ENCODE peak calls at places on chromosomes 12 and 14, in six cellular contexts. One of them, this sample, is unnamed. For H3K36me3, the result is how much of the 10 kb centered on the place peaks cover.

GRCh38 chr14:91843437-91843836 is 23.9 kb downstream of the TC2N start:
- DNase-seq in GM06990: no peak
- DNase-seq in left ventricle myocardium inferior: no peak
- DNase-seq in fibroblast of lung: no peak
- DNase-seq in cardiac muscle cell: no peak
- DNase-seq in hepatocyte: no peak
- DNase-seq in this sample: no peak

GRCh38 chr12:104201238-104202001 is 14.2 kb upstream of the TXNRD1 start:
- DNase-seq in GM06990: peak
- DNase-seq in hepatocyte: peak
- DNase-seq in cardiac muscle cell: peak
- DNase-seq in left ventricle myocardium inferior: no peak
- DNase-seq in fibroblast of lung: peak
- DNase-seq in this sample: peak

GRCh38 chr12:24661657-24662096 is 287.2 kb downstream of the BCAT1 start:
- DNase-seq in left ventricle myocardium inferior: no peak
- DNase-seq in cardiac muscle cell: no peak
- DNase-seq in hepatocyte: peak
- DNase-seq in fibroblast of lung: peak
- DNase-seq in GM06990: no peak
- DNase-seq in this sample: no peak

GRCh38 chr12:3116106-3116898 is 39.1 kb downstream of the TSPAN9 start:
- DNase-seq in cardiac muscle cell: no peak
- DNase-seq in left ventricle myocardium inferior: no peak
- DNase-seq in fibroblast of lung: no peak
- DNase-seq in hepatocyte: no peak
- DNase-seq in GM06990: no peak
- DNase-seq in this sample: peak

GRCh38 chr14:105379946-105380345 is 18.4 kb upstream of the TEX22 start:
- DNase-seq in cardiac muscle cell: no peak
- DNase-seq in hepatocyte: no peak
- DNase-seq in fibroblast of lung: no peak
- DNase-seq in left ventricle myocardium inferior: no peak
- DNase-seq in GM06990: no peak
- DNase-seq in this sample: no peak

GRCh38 chr14:54087376-54087775 is 130.8 kb upstream of the BMP4 start:
- DNase-seq in fibroblast of lung: no peak
- DNase-seq in cardiac muscle cell: no peak
- DNase-seq in hepatocyte: no peak
- DNase-seq in GM06990: no peak
- DNase-seq in left ventricle myocardium inferior: no peak
- DNase-seq in this sample: no peak

GRCh38 chr12:93896427-93896826 is 219.3 kb downstream of the CRADD start:
- DNase-seq in hepatocyte: no peak
- DNase-seq in GM06990: no peak
- DNase-seq in cardiac muscle cell: no peak
- DNase-seq in left ventricle myocardium inferior: no peak
- DNase-seq in fibroblast of lung: peak
- DNase-seq in this sample: peak

GRCh38 chr12:68746572-68747180 is 700 bp downstream of the SLC35E3 start:
- DNase-seq in GM06990: peak
- DNase-seq in hepatocyte: peak
- DNase-seq in fibroblast of lung: peak
- DNase-seq in left ventricle myocardium inferior: peak
- DNase-seq in cardiac muscle cell: peak
- DNase-seq in this sample: peak

GRCh38 chr14:102544034-102544744 is 34.6 kb upstream of the ANKRD9 start:
- DNase-seq in hepatocyte: peak
- DNase-seq in fibroblast of lung: no peak
- DNase-seq in left ventricle myocardium inferior: no peak
- DNase-seq in GM06990: no peak
- DNase-seq in cardiac muscle cell: no peak
- DNase-seq in this sample: peak

GRCh38 chr12:124675881-124676688 is 108.7 kb upstream of the NCOR2 start:
- DNase-seq in GM06990: no peak
- DNase-seq in hepatocyte: no peak
- DNase-seq in cardiac muscle cell: no peak
- DNase-seq in fibroblast of lung: peak
- DNase-seq in left ventricle myocardium inferior: no peak
- DNase-seq in this sample: peak

GRCh38 chr14:55731881-55732498 is 152.0 kb downstream of the KTN1 start:
- DNase-seq in left ventricle myocardium inferior: no peak
- DNase-seq in hepatocyte: peak
- DNase-seq in fibroblast of lung: no peak
- DNase-seq in cardiac muscle cell: peak
- DNase-seq in GM06990: no peak
- DNase-seq in this sample: peak

GRCh38 chr12:99745106-99745505 is 97.6 kb downstream of the GARIN6 start:
- DNase-seq in hepatocyte: no peak
- DNase-seq in cardiac muscle cell: no peak
- DNase-seq in fibroblast of lung: no peak
- DNase-seq in left ventricle myocardium inferior: no peak
- DNase-seq in GM06990: no peak
- DNase-seq in this sample: no peak

GRCh38 chr14:21347201-21347600 is 36.6 kb downstream of the SUPT16H start:
- DNase-seq in left ventricle myocardium inferior: no peak
- DNase-seq in cardiac muscle cell: no peak
- DNase-seq in hepatocyte: no peak
- DNase-seq in GM06990: no peak
- DNase-seq in fibroblast of lung: peak
- DNase-seq in this sample: no peak

GRCh38 chr14:89440997-89441909 is 24.2 kb upstream of the FOXN3 start:
- DNase-seq in hepatocyte: no peak
- DNase-seq in GM06990: no peak
- DNase-seq in fibroblast of lung: no peak
- DNase-seq in left ventricle myocardium inferior: no peak
- DNase-seq in cardiac muscle cell: no peak
- DNase-seq in this sample: peak

GRCh38 chr12:116053479-116054195 is 223.9 kb downstream of the MED13L start:
- DNase-seq in left ventricle myocardium inferior: peak
- DNase-seq in fibroblast of lung: peak
- DNase-seq in hepatocyte: peak
- DNase-seq in GM06990: no peak
- DNase-seq in cardiac muscle cell: no peak
- DNase-seq in this sample: no peak

GRCh38 chr14:94360945-94361565 is 27.3 kb downstream of the SERPINA1 start:
- DNase-seq in left ventricle myocardium inferior: no peak
- DNase-seq in fibroblast of lung: no peak
- DNase-seq in GM06990: no peak
- DNase-seq in hepatocyte: peak
- DNase-seq in cardiac muscle cell: no peak
- DNase-seq in this sample: peak

GRCh38 chr14:74573421-74574091 is 38.5 kb downstream of the LTBP2 start:
- DNase-seq in hepatocyte: no peak
- DNase-seq in fibroblast of lung: peak
- DNase-seq in GM06990: no peak
- DNase-seq in left ventricle myocardium inferior: no peak
- DNase-seq in cardiac muscle cell: no peak
- DNase-seq in this sample: peak

GRCh38 chr14:81348086-81348485 is 52.0 kb downstream of the STON2 start:
- DNase-seq in GM06990: no peak
- DNase-seq in hepatocyte: no peak
- DNase-seq in left ventricle myocardium inferior: no peak
- DNase-seq in fibroblast of lung: no peak
- DNase-seq in cardiac muscle cell: no peak
- DNase-seq in this sample: no peak

GRCh38 chr14:61700104-61700886 is 5.0 kb downstream of the HIF1A start:
- DNase-seq in hepatocyte: no peak
- DNase-seq in left ventricle myocardium inferior: no peak
- DNase-seq in GM06990: no peak
- DNase-seq in cardiac muscle cell: no peak
- DNase-seq in fibroblast of lung: no peak
- DNase-seq in this sample: no peak

GRCh38 chr12:6200266-6201198 is at the start of gene CD9:
- DNase-seq in hepatocyte: peak
- DNase-seq in cardiac muscle cell: peak
- DNase-seq in GM06990: no peak
- DNase-seq in left ventricle myocardium inferior: peak
- DNase-seq in fibroblast of lung: no peak
- DNase-seq in this sample: peak

GRCh38 chr14:30482270-30482669 is 76.7 kb upstream of the G2E3 start:
- DNase-seq in cardiac muscle cell: no peak
- DNase-seq in left ventricle myocardium inferior: no peak
- DNase-seq in fibroblast of lung: no peak
- DNase-seq in GM06990: no peak
- DNase-seq in hepatocyte: no peak
- DNase-seq in this sample: no peak

GRCh38 chr12:114403044-114403689 is 2.8 kb downstream of the TBX5 start:
- DNase-seq in hepatocyte: peak
- DNase-seq in cardiac muscle cell: peak
- DNase-seq in fibroblast of lung: no peak
- DNase-seq in GM06990: no peak
- DNase-seq in left ventricle myocardium inferior: peak
- DNase-seq in this sample: peak

GRCh38 chr12:110234197-110235154 is 46.6 kb upstream of the ATP2A2 start:
- DNase-seq in left ventricle myocardium inferior: no peak
- DNase-seq in hepatocyte: no peak
- DNase-seq in GM06990: no peak
- DNase-seq in fibroblast of lung: no peak
- DNase-seq in cardiac muscle cell: no peak
- DNase-seq in this sample: no peak

GRCh38 chr12:129101404-129101803 is 248.1 kb downstream of the GLT1D1 start:
- DNase-seq in hepatocyte: no peak
- DNase-seq in GM06990: no peak
- DNase-seq in fibroblast of lung: no peak
- DNase-seq in left ventricle myocardium inferior: no peak
- DNase-seq in cardiac muscle cell: no peak
- DNase-seq in this sample: no peak

GRCh38 chr14:100906420-100906819 is 2.9 kb upstream of the RTL1 start:
- DNase-seq in cardiac muscle cell: peak
- DNase-seq in hepatocyte: no peak
- DNase-seq in fibroblast of lung: no peak
- DNase-seq in left ventricle myocardium inferior: no peak
- DNase-seq in GM06990: no peak
- DNase-seq in this sample: peak

GRCh38 chr14:86675059-86675458 is 1145.1 kb downstream of the FLRT2 start:
- DNase-seq in hepatocyte: no peak
- DNase-seq in fibroblast of lung: no peak
- DNase-seq in GM06990: no peak
- DNase-seq in left ventricle myocardium inferior: no peak
- DNase-seq in cardiac muscle cell: no peak
- DNase-seq in this sample: no peak

GRCh38 chr12:43957732-43958131 is 121.9 kb downstream of the TMEM117 start:
- DNase-seq in left ventricle myocardium inferior: no peak
- DNase-seq in hepatocyte: peak
- DNase-seq in GM06990: peak
- DNase-seq in fibroblast of lung: peak
- DNase-seq in cardiac muscle cell: peak
- DNase-seq in this sample: peak

GRCh38 chr12:61355105-61355504 is 905.1 kb upstream of the USP15 start:
- DNase-seq in fibroblast of lung: no peak
- DNase-seq in hepatocyte: no peak
- DNase-seq in GM06990: peak
- DNase-seq in left ventricle myocardium inferior: no peak
- DNase-seq in cardiac muscle cell: no peak
- DNase-seq in this sample: no peak

GRCh38 chr12:101653030-101653429 is 44.4 kb upstream of the CHPT1 start:
- DNase-seq in fibroblast of lung: no peak
- DNase-seq in GM06990: no peak
- DNase-seq in cardiac muscle cell: no peak
- DNase-seq in left ventricle myocardium inferior: no peak
- DNase-seq in hepatocyte: no peak
- DNase-seq in this sample: no peak

DNA sequence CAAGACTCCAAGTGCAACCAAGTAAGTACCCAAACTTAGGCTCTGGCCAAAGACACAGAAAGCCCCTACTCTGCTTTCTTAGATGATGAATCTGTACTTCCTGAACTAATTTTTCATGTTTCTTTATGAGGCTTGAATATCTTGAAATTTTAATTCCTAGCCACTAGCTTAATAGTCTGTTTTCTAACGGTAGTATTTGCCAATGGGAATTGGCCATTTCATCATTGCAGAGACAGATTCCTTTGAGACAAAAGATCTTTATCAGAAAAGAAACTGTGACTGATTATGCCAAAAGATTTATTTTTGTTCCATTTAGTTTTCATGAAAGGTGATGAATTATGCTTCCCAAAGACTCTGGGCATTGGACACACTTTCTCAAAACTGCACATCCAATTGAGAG is 48.7 kb downstream of the DAD1 start:
- DNase-seq in GM06990: no peak
- DNase-seq in hepatocyte: no peak
- DNase-seq in fibroblast of lung: peak
- DNase-seq in cardiac muscle cell: no peak
- DNase-seq in left ventricle myocardium inferior: no peak
- DNase-seq in this sample: no peak
- H3K4me3 ChIP-seq in GM06990: no peak
- H3K4me3 ChIP-seq in hepatocyte: no peak
- H3K4me3 ChIP-seq in fibroblast of lung: no peak
- H3K4me3 ChIP-seq in cardiac muscle cell: no peak
- H3K4me3 ChIP-seq in left ventricle myocardium inferior: no peak
- H3K4me3 ChIP-seq in this sample: no peak

GRCh38 chr14:52008136-52008535 is 18.8 kb downstream of the RTRAF start:
- DNase-seq in hepatocyte: no peak
- DNase-seq in left ventricle myocardium inferior: no peak
- DNase-seq in fibroblast of lung: no peak
- DNase-seq in cardiac muscle cell: no peak
- DNase-seq in GM06990: no peak
- DNase-seq in this sample: no peak
- H3K36me3 ChIP-seq in hepatocyte: under half
- H3K36me3 ChIP-seq in left ventricle myocardium inferior: half or more
- H3K36me3 ChIP-seq in fibroblast of lung: under half
- H3K36me3 ChIP-seq in cardiac muscle cell: half or more
- H3K36me3 ChIP-seq in GM06990: under half
- H3K36me3 ChIP-seq in this sample: under half

GRCh38 chr12:65156366-65156831 is 13.0 kb upstream of the LEMD3 start:
- DNase-seq in hepatocyte: no peak
- DNase-seq in cardiac muscle cell: no peak
- DNase-seq in fibroblast of lung: no peak
- DNase-seq in left ventricle myocardium inferior: no peak
- DNase-seq in GM06990: peak
- DNase-seq in this sample: no peak
- H3K4me3 ChIP-seq in hepatocyte: no peak
- H3K4me3 ChIP-seq in cardiac muscle cell: no peak
- H3K4me3 ChIP-seq in fibroblast of lung: no peak
- H3K4me3 ChIP-seq in left ventricle myocardium inferior: no peak
- H3K4me3 ChIP-seq in GM06990: peak
- H3K4me3 ChIP-seq in this sample: no peak

GRCh38 chr12:21655594-21655993 is 2.0 kb downstream of the LDHB start:
- DNase-seq in fibroblast of lung: no peak
- DNase-seq in cardiac muscle cell: no peak
- DNase-seq in left ventricle myocardium inferior: no peak
- DNase-seq in GM06990: no peak
- DNase-seq in hepatocyte: no peak
- DNase-seq in this sample: no peak

GRCh38 chr12:21650997-21651396 is 6.6 kb downstream of the LDHB start:
- DNase-seq in cardiac muscle cell: no peak
- DNase-seq in left ventricle myocardium inferior: no peak
- DNase-seq in hepatocyte: no peak
- DNase-seq in fibroblast of lung: no peak
- DNase-seq in GM06990: no peak
- DNase-seq in this sample: no peak

GRCh38 chr12:21648378-21648777 is 9.3 kb downstream of the LDHB start:
- DNase-seq in left ventricle myocardium inferior: no peak
- DNase-seq in cardiac muscle cell: no peak
- DNase-seq in hepatocyte: no peak
- DNase-seq in GM06990: no peak
- DNase-seq in fibroblast of lung: no peak
- DNase-seq in this sample: no peak

GRCh38 chr12:21649034-21649433 is 8.6 kb downstream of the LDHB start:
- DNase-seq in GM06990: no peak
- DNase-seq in fibroblast of lung: no peak
- DNase-seq in hepatocyte: no peak
- DNase-seq in cardiac muscle cell: no peak
- DNase-seq in left ventricle myocardium inferior: no peak
- DNase-seq in this sample: no peak

GRCh38 chr12:21651821-21652220 is 5.8 kb downstream of the LDHB start:
- DNase-seq in hepatocyte: no peak
- DNase-seq in fibroblast of lung: no peak
- DNase-seq in cardiac muscle cell: no peak
- DNase-seq in GM06990: no peak
- DNase-seq in left ventricle myocardium inferior: no peak
- DNase-seq in this sample: no peak
- H3K36me3 ChIP-seq in hepatocyte: under half
- H3K36me3 ChIP-seq in fibroblast of lung: under half
- H3K36me3 ChIP-seq in cardiac muscle cell: half or more
- H3K36me3 ChIP-seq in GM06990: under half
- H3K36me3 ChIP-seq in left ventricle myocardium inferior: half or more
- H3K36me3 ChIP-seq in this sample: under half

This sample was measured in H7.